ENCODE peak calls at places on chromosomes 16 and 17, in seven cellular contexts. U is K562, X is GM12878, F is GM12892, Z is SK-N-SH, N is HepG2, K is H1. C is an unnamed sample.

GRCh38 chr17:354651-355556 is 2.3 kb upstream of the RPH3AL start:
- DNase-seq in U (no peak), X (no peak), F (no peak), Z (no peak), N (no peak), K (no peak), C (no peak)

GRCh38 chr17:14320734-14321475 is 20.0 kb downstream of the HS3ST3B1 start:
- DNase-seq in U (no peak), X (no peak), F (no peak), Z (no peak), N (no peak), K (no peak), C (no peak)

GRCh38 chr17:63035271-63035670 is 69.2 kb downstream of the TANC2 start:
- DNase-seq in U (no peak), X (no peak), F (no peak), Z (no peak), N (no peak), K (no peak), C (no peak)

GRCh38 chr16:3665508-3665907 is 11.0 kb downstream of the DNASE1 start:
- DNase-seq in U (no peak), X (no peak), F (no peak), Z (no peak), N (no peak), K (no peak), C (no peak)

GRCh38 chr16:1787322-1788094 is 4.7 kb downstream of the NUBP2 start:
- DNase-seq in U (no peak), X (no peak), F (no peak), Z (no peak), N (no peak), K (no peak), C (no peak)

GRCh38 chr17:56778898-56779297 is 54.8 kb downstream of the C17orf67 start:
- DNase-seq in U (no peak), X (no peak), F (no peak), Z (no peak), N (no peak), K (no peak), C (no peak)

GRCh38 chr16:67781548-67781921 is 24.8 kb downstream of the RANBP10 start:
- DNase-seq in U (no peak), X (no peak), F (no peak), Z (no peak), N (no peak), K (no peak), C (peak)

GRCh38 chr17:31248986-31249385 is 48.1 kb downstream of the OMG start:
- DNase-seq in U (no peak), X (no peak), F (no peak), Z (no peak), N (no peak), K (no peak), C (no peak)

GRCh38 chr17:2755941-2756724 is 6.7 kb upstream of the CCDC92B start:
- DNase-seq in U (peak), X (no peak), F (no peak), Z (no peak), N (no peak), K (peak), C (no peak)

GRCh38 chr17:57860414-57860999 is 10.7 kb upstream of the MRPS23 start:
- DNase-seq in U (no peak), X (no peak), F (no peak), Z (peak), N (no peak), K (no peak), C (no peak)

GRCh38 chr16:58516768-58517107 is 1.4 kb downstream of the SETD6 start:
- DNase-seq in U (no peak), X (no peak), F (no peak), Z (no peak), N (no peak), K (no peak), C (no peak)

GRCh38 chr16:77406680-77407079 is 28.2 kb downstream of the ADAMTS18 start:
- DNase-seq in U (no peak), X (no peak), F (no peak), Z (no peak), N (peak), K (no peak), C (no peak)

GRCh38 chr17:68697850-68698313 is 96.7 kb upstream of the FAM20A start:
- DNase-seq in U (no peak), X (no peak), F (no peak), Z (no peak), N (peak), K (no peak), C (no peak)

GRCh38 chr17:41894791-41895331 is 23.9 kb downstream of the ACLY start:
- DNase-seq in U (no peak), X (no peak), F (no peak), Z (peak), N (no peak), K (no peak), C (no peak)

GRCh38 chr17:31581491-31581890 is 190.0 kb downstream of the RAB11FIP4 start:
- DNase-seq in U (no peak), X (no peak), F (no peak), Z (no peak), N (no peak), K (no peak), C (no peak)

GRCh38 chr16:77877712-77878111 is 89.3 kb downstream of the VAT1L start:
- DNase-seq in U (no peak), X (no peak), F (no peak), Z (no peak), N (peak), K (no peak), C (no peak)

GRCh38 chr16:22977294-22977697 is 163.3 kb downstream of the HS3ST2 start:
- DNase-seq in U (no peak), X (no peak), F (no peak), Z (no peak), N (peak), K (peak), C (no peak)

GRCh38 chr17:38352245-38353083 is 820 bp downstream of the SOCS7 start:
- DNase-seq in U (peak), X (no peak), F (no peak), Z (peak), N (no peak), K (peak), C (no peak)

GRCh38 chr17:76528528-76529223 is 8.8 kb downstream of the CYGB start:
- DNase-seq in U (peak), X (no peak), F (peak), Z (peak), N (no peak), K (no peak), C (no peak)

GRCh38 chr16:55452996-55453395 is 26.0 kb upstream of the MMP2 start:
- DNase-seq in U (no peak), X (no peak), F (no peak), Z (no peak), N (no peak), K (no peak), C (no peak)

GRCh38 chr17:50150354-50151040 is at the start of gene PPP1R9B:
- DNase-seq in U (no peak), X (no peak), F (no peak), Z (peak), N (no peak), K (no peak), C (no peak)

GRCh38 chr16:86604436-86605220 is 26.3 kb downstream of the FOXL1 start:
- DNase-seq in U (no peak), X (no peak), F (no peak), Z (no peak), N (no peak), K (no peak), C (peak)

GRCh38 chr17:39769974-39770587 is 32.3 kb downstream of the GRB7 start:
- DNase-seq in U (no peak), X (peak), F (no peak), Z (no peak), N (peak), K (no peak), C (no peak)

GRCh38 chr16:726438-727290 is at the start of the genes CCDC78 and HAGHL:
- DNase-seq in U (peak), X (no peak), F (peak), Z (peak), N (no peak), K (peak), C (peak)

GRCh38 chr17:43839670-43840101 is 6.7 kb upstream of the MPP3 start:
- DNase-seq in U (no peak), X (no peak), F (no peak), Z (no peak), N (peak), K (no peak), C (no peak)

GRCh38 chr17:31811021-31811565 is 48.0 kb downstream of the COPRS start:
- DNase-seq in U (no peak), X (no peak), F (no peak), Z (no peak), N (no peak), K (no peak), C (no peak)

DNA sequence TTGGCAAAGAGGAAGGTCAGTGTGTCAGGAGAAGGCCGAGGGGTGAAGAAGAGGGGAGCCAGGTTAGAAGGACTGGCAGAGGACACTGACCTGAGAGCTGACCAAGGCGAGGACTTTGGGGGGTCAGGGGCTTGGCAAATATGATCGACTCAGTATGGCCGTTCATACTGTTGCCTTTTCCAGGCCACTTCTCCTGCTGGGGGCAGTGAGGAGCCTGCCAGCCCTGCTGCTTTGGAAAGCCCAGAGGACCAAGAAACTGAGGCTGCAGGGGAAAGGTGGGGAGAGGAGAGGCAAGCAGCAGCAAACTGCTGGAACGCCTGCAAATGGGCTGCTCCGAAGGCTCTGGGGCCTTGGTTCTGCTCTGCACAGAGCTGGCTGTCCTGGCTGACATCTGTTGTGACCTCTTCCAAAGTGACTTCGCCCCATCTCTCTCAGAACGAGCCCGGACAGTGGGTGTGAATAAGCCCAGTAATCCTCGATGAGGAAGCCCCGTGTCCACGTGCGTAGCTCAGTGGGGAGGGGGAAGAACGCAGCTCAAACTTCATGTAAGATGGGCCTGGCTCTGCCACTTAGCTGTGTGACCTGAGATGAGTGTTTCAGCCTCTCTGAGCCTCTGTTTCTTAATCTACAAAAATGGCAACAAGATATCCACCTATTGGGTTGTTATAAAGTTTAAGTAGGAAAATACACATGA is 111.3 kb downstream of the SALL1 start:
- DNase-seq in U (no peak), X (no peak), F (no peak), Z (no peak), N (no peak), K (no peak), C (no peak)
- TF ChIP-seq TAF1 in U (no peak), X (no peak), F (no peak), Z (no peak), N (no peak), K (no peak), C (no peak)

GRCh38 chr17:75319818-75320691 is 30.8 kb upstream of the SLC25A19 start:
- DNase-seq in U (no peak), X (no peak), F (no peak), Z (no peak), N (no peak), K (no peak), C (no peak)
- TF ChIP-seq TAF1 in U (no peak), X (no peak), F (no peak), Z (no peak), N (no peak), K (no peak), C (no peak)

DNA sequence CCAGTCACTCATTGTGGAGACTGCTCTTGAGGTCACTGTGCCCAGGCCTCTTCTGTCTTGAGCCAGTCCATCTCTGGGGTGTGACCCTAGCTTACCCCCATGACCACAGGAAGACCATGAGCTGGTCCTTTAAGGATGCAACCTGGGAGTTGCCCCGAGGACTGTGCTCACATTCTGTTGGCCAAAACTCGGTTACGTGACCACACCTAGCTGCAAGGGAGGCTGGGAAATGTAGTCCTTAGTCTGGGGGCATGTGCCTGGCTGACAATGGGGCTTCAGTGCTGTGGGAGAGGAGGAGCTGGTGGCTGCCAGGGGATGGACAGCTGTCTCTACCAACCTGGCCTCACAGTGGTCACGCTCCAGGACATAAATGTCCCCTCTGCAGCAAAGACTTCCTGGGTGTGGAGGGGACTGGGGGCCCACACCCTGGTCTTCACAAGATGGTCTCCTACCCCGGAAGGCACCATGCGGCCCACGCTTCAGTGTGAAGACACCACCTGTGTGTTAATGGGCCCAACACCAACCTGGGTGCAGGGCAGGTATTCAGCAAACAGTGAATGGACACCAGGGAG is 55.4 kb downstream of the JPH3 start:
- DNase-seq in U (peak), X (no peak), F (no peak), Z (no peak), N (peak), K (peak), C (no peak)
- TF ChIP-seq TAF1 in U (no peak), X (no peak), F (no peak), Z (no peak), N (no peak), K (no peak), C (no peak)

GRCh38 chr17:77580531-77580930 is 378.0 kb upstream of the TNRC6C start:
- DNase-seq in U (no peak), X (no peak), F (no peak), Z (no peak), N (no peak), K (no peak), C (no peak)
- TF ChIP-seq TAF1 in U (no peak), X (no peak), F (no peak), Z (no peak), N (no peak), K (no peak), C (no peak)

GRCh38 chr16:50859628-50860360 is 117.9 kb downstream of the CYLD start:
- DNase-seq in U (no peak), X (no peak), F (no peak), Z (no peak), N (peak), K (peak), C (no peak)
- TF ChIP-seq TAF1 in U (no peak), X (no peak), F (no peak), Z (no peak), N (no peak), K (no peak), C (no peak)

GRCh38 chr17:21253646-21254441 is 634 bp upstream of the NATD1 start:
- DNase-seq in U (no peak), X (no peak), F (no peak), Z (no peak), N (no peak), K (no peak), C (no peak)

GRCh38 chr17:21250719-21251305 is 2.4 kb downstream of the NATD1 start:
- DNase-seq in U (no peak), X (no peak), F (no peak), Z (no peak), N (no peak), K (no peak), C (no peak)

GRCh38 chr17:21252289-21252874 is 828 bp downstream of the NATD1 start:
- DNase-seq in U (no peak), X (no peak), F (no peak), Z (no peak), N (no peak), K (no peak), C (no peak)

GRCh38 chr17:21251611-21252010 is 1.6 kb downstream of the NATD1 start:
- DNase-seq in U (no peak), X (no peak), F (no peak), Z (no peak), N (no peak), K (no peak), C (no peak)

GRCh38 chr17:21252875-21253645 is at the start of gene NATD1:
- DNase-seq in U (peak), X (no peak), F (peak), Z (peak), N (peak), K (peak), C (peak)
- TF ChIP-seq TAF1 in U (no peak), X (no peak), F (no peak), Z (peak), N (peak), K (peak), C (no peak)

GRCh38 chr17:79625706-79626105 is 14.9 kb upstream of the RBFOX3 start:
- DNase-seq in U (no peak), X (no peak), F (peak), Z (peak), N (no peak), K (peak), C (no peak)
- TF ChIP-seq TAF1 in U (no peak), X (no peak), F (no peak), Z (no peak), N (no peak), K (no peak), C (no peak)

GRCh38 chr16:87874639-87875472 is 5.5 kb upstream of the SLC7A5 start:
- DNase-seq in U (peak), X (no peak), F (no peak), Z (no peak), N (no peak), K (peak), C (no peak)

GRCh38 chr16:87878704-87879103 is 9.4 kb upstream of the SLC7A5 start:
- DNase-seq in U (no peak), X (no peak), F (no peak), Z (no peak), N (peak), K (no peak), C (no peak)

GRCh38 chr16:87880117-87880696 is 10.9 kb upstream of the SLC7A5 start:
- DNase-seq in U (no peak), X (no peak), F (no peak), Z (no peak), N (no peak), K (no peak), C (no peak)

GRCh38 chr16:87881327-87882200 is 12.3 kb upstream of the SLC7A5 start:
- DNase-seq in U (no peak), X (no peak), F (no peak), Z (no peak), N (no peak), K (no peak), C (no peak)

DNA sequence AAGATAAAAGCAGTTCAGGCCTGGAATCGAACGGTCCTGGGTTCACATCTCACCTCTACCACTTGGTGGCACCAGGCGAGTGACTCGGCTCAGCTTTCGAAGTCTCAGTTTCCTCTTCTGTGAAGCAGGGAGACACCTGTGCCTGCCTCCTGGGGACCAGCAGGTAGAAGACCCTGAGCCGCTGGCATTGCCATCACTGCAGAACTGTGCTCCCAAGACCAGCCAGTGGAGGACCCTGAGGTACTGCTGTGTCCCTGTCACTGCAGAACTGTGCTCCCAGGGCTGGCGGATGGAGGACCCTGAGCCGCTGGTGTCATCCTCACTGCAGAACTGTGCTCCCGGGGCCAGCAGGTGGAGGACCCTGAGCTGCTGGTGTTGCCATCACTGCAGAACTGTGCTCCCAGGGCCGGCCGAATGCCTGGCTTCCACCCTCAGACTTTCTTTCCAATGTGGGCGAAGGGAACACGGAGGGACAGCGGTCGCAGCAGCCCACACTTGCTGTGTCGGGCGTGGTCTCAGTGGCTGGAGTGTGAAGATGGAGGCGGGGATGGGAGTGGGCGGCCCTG is 8.7 kb upstream of the SLC7A5 start:
- DNase-seq in U (peak), X (no peak), F (no peak), Z (no peak), N (no peak), K (no peak), C (no peak)
- TF ChIP-seq TAF1 in U (no peak), X (no peak), F (no peak), Z (no peak), N (no peak), K (no peak), C (no peak)

C was measured in GM12891.